ENCODE peak calls at places on chromosomes 5 and 9, in four cellular contexts. F, U, C and H are unnamed samples.

GRCh38 chr9:113545068-113545467 is 81.5 kb downstream of the RGS3 start:
- DNase-seq in F (no peak), U (no peak), C (no peak), H (no peak)

GRCh38 chr5:81638471-81638870 is 112.4 kb downstream of the SSBP2 start:
- DNase-seq in F (no peak), U (no peak), C (no peak), H (peak)

GRCh38 chr5:32711693-32712462 is 757 bp downstream of the NPR3 start:
- DNase-seq in F (peak), U (no peak), C (peak), H (peak)

GRCh38 chr9:93636667-93637066 is 60.3 kb downstream of the PHF2 start:
- DNase-seq in F (no peak), U (no peak), C (no peak), H (no peak)

GRCh38 chr9:84785766-84786547 is 116.4 kb downstream of the NTRK2 start:
- DNase-seq in F (no peak), U (no peak), C (no peak), H (no peak)

GRCh38 chr5:139817362-139817761 is 21.8 kb downstream of the PSD2 start:
- DNase-seq in F (no peak), U (no peak), C (no peak), H (no peak)

GRCh38 chr9:124291801-124292396 is 34.1 kb downstream of the NEK6 start:
- DNase-seq in F (peak), U (no peak), C (no peak), H (no peak)

GRCh38 chr5:107504424-107504823 is 166.3 kb downstream of the EFNA5 start:
- DNase-seq in F (no peak), U (no peak), C (no peak), H (no peak)

GRCh38 chr5:107469485-107469884 is 201.3 kb downstream of the EFNA5 start:
- DNase-seq in F (peak), U (no peak), C (peak), H (peak)

GRCh38 chr5:87113848-87114247 is 153.8 kb upstream of the RASA1 start:
- DNase-seq in F (peak), U (no peak), C (peak), H (peak)

GRCh38 chr5:171336486-171337206 is 27.6 kb downstream of the TLX3 start:
- DNase-seq in F (peak), U (peak), C (peak), H (peak)

GRCh38 chr9:2872307-2872940 is 28.5 kb upstream of the PUM3 start:
- DNase-seq in F (peak), U (no peak), C (peak), H (peak)

GRCh38 chr9:129898205-129898604 is 62.9 kb downstream of the USP20 start:
- DNase-seq in F (peak), U (no peak), C (no peak), H (peak)

GRCh38 chr9:105328296-105328695 is 83.8 kb downstream of the SLC44A1 start:
- DNase-seq in F (no peak), U (no peak), C (no peak), H (no peak)

GRCh38 chr5:167315762-167316161 is 975.7 kb upstream of the WWC1 start:
- DNase-seq in F (no peak), U (no peak), C (no peak), H (no peak)

GRCh38 chr5:42360641-42361320 is 62.5 kb upstream of the GHR start:
- DNase-seq in F (no peak), U (no peak), C (no peak), H (no peak)

GRCh38 chr5:320524-321232 is 836 bp upstream of the AHRR start:
- DNase-seq in F (no peak), U (no peak), C (no peak), H (no peak)

GRCh38 chr5:322281-322941 is 897 bp downstream of the AHRR start:
- DNase-seq in F (peak), U (no peak), C (no peak), H (peak)

GRCh38 chr5:322942-323879 is 1.7 kb downstream of the AHRR start:
- DNase-seq in F (peak), U (no peak), C (no peak), H (peak)

GRCh38 chr5:321233-321725 is at the start of gene AHRR:
- DNase-seq in F (peak), U (peak), C (peak), H (peak)

GRCh38 chr5:321726-322251 is 275 bp downstream of the AHRR start:
- DNase-seq in F (no peak), U (no peak), C (no peak), H (peak)
- H3K9ac ChIP-seq in F (peak), U (no peak), C (no peak), H (peak)

DNA sequence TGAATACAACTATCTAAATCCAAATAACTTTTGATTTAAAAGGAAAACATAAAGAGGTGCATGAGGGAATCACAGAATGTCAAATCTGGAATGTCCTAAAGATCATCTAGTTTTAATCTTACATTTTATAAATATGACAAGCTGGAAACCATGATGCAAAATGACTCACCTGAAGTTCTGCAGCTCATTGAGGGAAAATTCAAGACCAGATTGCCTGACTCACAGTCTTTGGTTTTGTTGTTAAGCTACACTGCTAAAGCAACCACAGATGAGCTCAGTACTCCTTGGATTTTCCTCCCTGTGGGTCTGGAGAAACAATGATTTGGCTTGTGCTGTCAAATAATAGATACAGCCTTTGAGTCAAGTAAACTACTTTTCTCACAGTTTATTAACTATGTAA is 19.1 kb upstream of the EDIL3 start:
- DNase-seq in F (peak), U (no peak), C (peak), H (peak)
- H3K4me2 ChIP-seq in F (no peak), U (no peak), C (peak), H (no peak)

DNA sequence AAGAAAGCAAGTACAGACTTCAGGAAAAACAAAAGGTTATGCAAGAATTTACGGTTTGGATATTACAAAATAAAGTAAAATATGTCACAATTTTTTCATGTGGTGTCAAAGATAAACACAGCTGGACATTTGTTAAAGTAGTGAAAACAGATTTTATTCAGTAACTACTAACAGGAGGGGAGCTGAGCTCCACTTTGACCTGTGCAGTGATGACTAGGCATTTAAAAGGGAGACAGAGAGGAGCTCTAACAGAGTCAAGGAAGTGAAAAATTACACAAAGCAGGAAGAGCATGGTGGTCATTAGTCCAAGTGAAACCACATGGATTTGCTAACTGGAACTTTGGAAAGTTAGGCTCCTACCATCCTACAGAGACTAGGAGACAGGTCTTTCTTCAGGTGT is 263.6 kb upstream of the PCSK5 start:
- DNase-seq in F (no peak), U (no peak), C (no peak), H (no peak)
- H2AFZ ChIP-seq in F (no peak), U (no peak), C (no peak), H (no peak)

GRCh38 chr5:172700686-172701324 is 59.7 kb downstream of the NEURL1B start:
- DNase-seq in F (no peak), U (no peak), C (no peak), H (no peak)
- H3K9ac ChIP-seq in F (no peak), U (no peak), C (no peak), H (no peak)

DNA sequence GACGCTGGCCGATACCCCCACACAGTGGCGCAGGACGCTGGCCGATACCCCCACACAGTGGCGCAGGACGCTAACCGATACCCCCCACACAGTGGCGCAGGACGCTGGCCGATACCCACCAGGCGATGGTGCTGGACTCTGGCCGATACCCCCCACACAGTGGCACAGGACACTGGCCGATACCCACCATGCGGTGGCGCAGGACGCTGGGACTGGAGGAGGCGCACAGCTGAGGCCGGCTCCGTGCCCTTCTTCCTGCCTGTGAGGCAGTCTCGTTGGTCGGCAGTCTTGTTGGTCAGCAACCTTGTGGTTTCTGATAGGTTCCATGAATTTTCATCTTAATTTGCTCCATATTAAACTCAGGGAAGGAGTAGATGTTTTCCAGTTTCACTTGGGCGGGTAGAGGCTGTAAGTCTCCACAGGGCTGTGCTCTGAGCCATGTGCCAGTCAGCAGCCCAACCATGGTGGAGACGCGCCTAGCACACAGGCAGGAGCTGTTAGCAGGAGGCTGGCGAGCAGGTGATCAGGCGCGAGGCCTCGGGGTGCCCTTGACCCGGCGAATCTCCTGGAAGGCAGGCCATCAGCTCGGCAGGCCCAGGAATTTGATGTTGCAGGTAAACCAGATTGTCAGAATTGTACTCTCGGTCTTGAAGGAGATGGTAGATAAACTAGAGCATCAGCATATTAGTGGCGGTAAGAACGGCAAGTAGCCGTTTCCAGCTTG is 75.6 kb downstream of the EHMT1 start:
- DNase-seq in F (no peak), U (no peak), C (no peak), H (no peak)
- H3K4me2 ChIP-seq in F (no peak), U (no peak), C (no peak), H (no peak)

DNA sequence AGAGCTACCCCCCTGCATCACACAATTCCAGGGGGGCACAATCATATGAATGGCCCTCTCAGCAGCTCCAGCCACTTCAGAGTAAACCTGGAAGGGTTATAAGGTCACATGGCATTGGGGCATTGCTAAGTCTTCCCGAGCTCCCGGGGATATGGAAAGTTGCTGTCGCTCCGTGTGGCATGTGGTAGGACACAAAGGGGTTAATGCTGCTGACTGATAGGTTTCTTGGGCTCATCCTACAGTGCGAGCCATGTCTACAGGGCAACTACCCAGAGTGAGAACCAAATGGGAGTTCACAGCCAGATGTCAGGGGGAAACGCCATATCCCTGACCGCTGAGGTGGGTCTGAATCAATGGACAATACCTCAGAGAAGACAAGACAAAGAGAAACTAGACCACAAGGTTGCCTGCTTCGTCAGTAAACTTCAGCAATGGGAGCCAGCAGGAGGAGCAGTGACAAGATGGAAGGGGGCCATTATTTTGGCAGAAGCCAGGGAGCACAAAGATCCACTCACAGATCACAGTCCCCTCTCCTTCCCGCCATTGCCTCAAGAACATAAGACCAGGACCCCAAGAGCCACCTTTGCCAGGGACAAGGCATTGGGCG is 52.4 kb upstream of the SHISAL2B start:
- DNase-seq in F (peak), U (no peak), C (no peak), H (peak)
- H2AFZ ChIP-seq in F (no peak), U (no peak), C (peak), H (peak)

DNA sequence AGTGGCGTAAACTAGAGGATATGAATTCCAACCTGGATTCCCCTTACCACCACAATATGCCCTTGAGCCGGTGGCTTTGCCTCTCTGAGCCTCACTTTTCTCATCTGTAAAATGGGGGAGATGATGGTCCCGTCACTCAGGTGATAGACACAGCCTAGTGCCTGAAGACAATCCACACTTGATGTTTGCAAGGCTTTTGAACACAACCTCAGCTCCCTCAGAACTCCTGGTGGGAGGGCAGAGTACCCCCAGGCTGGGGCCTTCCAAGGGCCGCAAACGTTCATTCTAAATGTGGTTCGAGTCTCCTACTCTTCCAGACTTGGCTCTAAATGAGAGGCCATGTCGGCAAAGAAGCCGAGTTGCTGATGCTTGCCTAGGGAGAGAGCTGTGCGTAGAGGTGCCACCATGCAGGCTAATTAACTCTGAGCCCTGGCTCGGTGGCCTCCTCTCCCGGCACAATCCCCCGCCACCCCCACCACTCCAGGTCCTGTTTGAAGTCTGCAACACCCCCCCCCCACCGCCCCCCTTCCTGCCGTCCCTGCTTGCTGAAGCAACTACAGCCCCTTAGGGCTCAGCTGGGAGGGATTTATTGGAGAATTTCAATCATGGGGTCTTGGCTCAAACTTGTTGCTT is 97.7 kb upstream of the LMX1B start:
- DNase-seq in F (no peak), U (no peak), C (no peak), H (no peak)
- H3K9ac ChIP-seq in F (no peak), U (no peak), C (no peak), H (no peak)

DNA sequence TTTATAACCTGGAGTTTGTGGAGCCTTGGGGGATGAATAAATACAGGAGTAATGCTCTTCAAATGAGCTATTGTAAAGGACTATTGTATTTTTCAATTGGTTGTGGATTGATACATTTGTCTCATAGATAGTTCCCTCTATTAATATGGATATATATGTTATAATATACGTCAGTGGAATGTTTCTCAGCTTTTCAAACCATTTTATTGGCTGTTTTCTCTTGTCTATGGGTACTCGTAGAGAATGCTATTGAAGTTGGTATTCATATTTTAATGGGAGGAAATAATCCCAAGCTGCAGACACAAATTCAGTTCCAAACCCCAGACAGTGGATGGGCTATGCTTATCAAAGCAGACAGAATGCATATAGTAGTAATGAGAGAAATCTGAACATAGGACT is 181.8 kb upstream of the DAB2 start:
- DNase-seq in F (no peak), U (no peak), C (no peak), H (no peak)
- H3K4me2 ChIP-seq in F (no peak), U (no peak), C (no peak), H (no peak)

GRCh38 chr5:21665525-21665924 is 1187.6 kb downstream of the CDH12 start:
- DNase-seq in F (no peak), U (no peak), C (no peak), H (no peak)
- H2AFZ ChIP-seq in F (no peak), U (no peak), C (no peak), H (no peak)

GRCh38 chr9:133382507-133383141 is 6.5 kb downstream of the STKLD1 start:
- DNase-seq in F (no peak), U (no peak), C (no peak), H (no peak)

GRCh38 chr9:133377721-133378216 is 1.6 kb downstream of the STKLD1 start:
- DNase-seq in F (peak), U (no peak), C (peak), H (peak)

GRCh38 chr9:133378408-133378962 is 2.3 kb downstream of the STKLD1 start:
- DNase-seq in F (no peak), U (no peak), C (no peak), H (no peak)

GRCh38 chr9:133380734-133381133 is 4.6 kb downstream of the STKLD1 start:
- DNase-seq in F (no peak), U (no peak), C (no peak), H (no peak)

DNA sequence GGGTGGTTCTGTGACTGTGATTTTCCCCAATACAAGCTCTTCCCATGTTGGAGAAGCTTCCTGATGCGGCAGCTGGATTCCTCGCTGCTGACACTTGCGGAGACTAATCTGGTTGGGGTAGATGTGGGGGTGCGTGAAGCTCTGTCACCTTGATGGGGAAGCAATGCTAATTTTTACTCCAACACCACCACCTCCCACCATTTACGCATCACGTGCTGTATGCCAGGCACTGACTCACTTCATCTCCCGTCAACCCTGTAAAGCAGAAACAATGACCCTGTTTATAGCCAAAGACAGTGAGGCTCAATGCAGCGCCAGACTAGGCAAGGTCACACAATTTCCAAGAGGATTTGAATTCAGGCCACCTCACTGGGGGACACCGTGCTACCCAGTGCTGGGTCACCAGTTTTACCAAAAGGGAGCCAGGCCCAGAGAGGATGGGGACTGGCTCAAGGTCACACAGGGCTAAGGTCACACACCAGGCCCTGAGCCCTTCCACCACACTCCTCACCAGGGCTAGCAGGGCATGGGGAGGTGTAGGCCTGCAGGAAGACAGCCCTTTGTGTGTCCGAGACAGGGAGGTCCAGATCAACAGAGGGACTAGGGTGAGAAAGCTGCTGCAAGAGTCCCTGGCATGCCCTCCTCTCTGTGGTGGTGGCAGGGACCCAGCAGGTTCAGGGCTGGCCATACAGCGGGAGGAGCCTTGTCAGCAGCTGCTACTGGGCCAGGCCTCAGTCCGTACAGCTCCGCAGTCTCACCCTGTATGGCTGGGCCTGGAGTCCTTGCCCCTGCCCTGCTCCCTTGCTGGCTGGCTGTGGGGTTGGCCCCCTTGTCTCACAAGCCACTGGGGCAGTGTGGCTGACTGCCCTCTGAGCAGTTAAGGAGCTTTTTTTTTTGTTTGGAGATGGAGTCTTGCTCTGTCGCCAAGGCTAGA is 3.3 kb downstream of the STKLD1 start:
- DNase-seq in F (no peak), U (no peak), C (no peak), H (no peak)
- H3K9ac ChIP-seq in F (no peak), U (no peak), C (no peak), H (no peak)